ENCODE peak calls at places on chromosome 17, in ten cellular contexts. M is cardiac fibroblast; U is fibroblast of pulmonary artery; L is fibroblast of villous mesenchyme; F is OCI-LY7; V is mammary epithelial cell; B is kidney epithelial cell; S is PC-3; D is BE2C; Q is CD8-positive, alpha-beta memory T cell. H is an unnamed sample.

GRCh38 chr17:74149597-74150427 is 53.7 kb upstream of the RPL38 start:
- DNase-seq in Q (no peak), U (no peak), B (no peak), D (no peak), V (no peak), L (no peak), S (no peak), F (no peak), M (no peak), H (peak)

GRCh38 chr17:50902768-50903353 is 36.7 kb upstream of the TOB1 start:
- DNase-seq in V (no peak), S (no peak), D (no peak), B (no peak), M (no peak), F (no peak), Q (no peak), L (no peak), U (no peak), H (no peak)

GRCh38 chr17:18319604-18320256 is 4.6 kb downstream of the SMCR8 start:
- DNase-seq in U (peak), L (peak), B (peak), V (peak), S (peak), D (peak), F (peak), Q (no peak), M (peak), H (no peak)

GRCh38 chr17:82775033-82775823 is 23.4 kb downstream of the TBCD start:
- DNase-seq in V (no peak), L (peak), U (peak), D (peak), B (no peak), M (peak), Q (peak), S (peak), F (peak), H (peak)

GRCh38 chr17:72115789-72116520 is 4.9 kb upstream of the SOX9 start:
- DNase-seq in F (no peak), V (peak), M (no peak), S (no peak), B (no peak), U (no peak), L (no peak), D (no peak), Q (no peak), H (no peak)

GRCh38 chr17:8798176-8799000 is 777 bp downstream of the MFSD6L start:
- DNase-seq in U (no peak), S (no peak), L (no peak), F (no peak), B (no peak), M (no peak), Q (no peak), V (no peak), D (no peak), H (peak)

GRCh38 chr17:66952031-66952524 is 12.4 kb upstream of the CACNG4 start:
- DNase-seq in D (no peak), Q (no peak), M (peak), L (peak), F (no peak), U (peak), S (peak), B (peak), V (peak), H (no peak)

GRCh38 chr17:80649200-80649644 is 104.6 kb downstream of the RPTOR start:
- DNase-seq in V (peak), B (no peak), M (peak), F (no peak), L (no peak), Q (no peak), S (peak), U (no peak), D (no peak), H (no peak)

GRCh38 chr17:70808596-70808995 is 639.3 kb downstream of the KCNJ2 start:
- DNase-seq in S (peak), Q (no peak), U (no peak), B (no peak), F (peak), M (peak), L (no peak), V (peak), D (peak), H (no peak)

GRCh38 chr17:74429604-74430384 is 2.1 kb upstream of the GPRC5C start:
- DNase-seq in U (peak), M (no peak), D (no peak), F (no peak), L (no peak), S (peak), Q (no peak), B (no peak), V (peak), H (peak)

GRCh38 chr17:71500761-71501555 is 619.9 kb upstream of the SOX9 start:
- DNase-seq in F (no peak), U (peak), D (no peak), S (peak), B (no peak), V (peak), L (no peak), M (peak), Q (no peak), H (no peak)

GRCh38 chr17:208429-208828 is 27.0 kb upstream of the DOC2B start:
- DNase-seq in Q (no peak), B (no peak), U (no peak), L (no peak), M (no peak), S (no peak), V (no peak), F (no peak), D (no peak), H (peak)

GRCh38 chr17:73973881-73974409 is 229.5 kb upstream of the RPL38 start:
- DNase-seq in U (peak), F (no peak), Q (no peak), V (no peak), S (no peak), M (no peak), D (peak), B (no peak), L (peak), H (peak)

GRCh38 chr17:65145743-65146142 is 8.6 kb downstream of the RGS9 start:
- DNase-seq in S (no peak), B (no peak), Q (no peak), F (no peak), L (no peak), M (no peak), U (no peak), D (no peak), V (no peak), H (no peak)

GRCh38 chr17:68184816-68185436 is 62.9 kb upstream of the AMZ2 start:
- DNase-seq in V (no peak), F (peak), D (no peak), L (no peak), M (no peak), U (no peak), Q (peak), S (no peak), B (no peak), H (no peak)

GRCh38 chr17:2937331-2938003 is 125.9 kb downstream of the OR1D5 start:
- DNase-seq in U (no peak), M (no peak), Q (no peak), S (no peak), V (no peak), D (peak), B (no peak), L (no peak), F (no peak), H (no peak)

GRCh38 chr17:28716740-28717577 is 709 bp downstream of the RAB34 start:
- DNase-seq in U (peak), B (no peak), M (peak), L (peak), S (peak), V (peak), D (no peak), Q (no peak), F (no peak), H (peak)

GRCh38 chr17:59837362-59838195 is 55.2 kb downstream of the TUBD1 start:
- DNase-seq in D (peak), V (peak), F (peak), S (peak), M (peak), B (peak), U (peak), Q (peak), L (peak), H (peak)

GRCh38 chr17:17635126-17635525 is 43.6 kb upstream of the PEMT start:
- DNase-seq in M (no peak), S (no peak), V (no peak), L (no peak), D (no peak), F (no peak), B (no peak), Q (no peak), U (no peak), H (no peak)

GRCh38 chr17:29962656-29963055 is 21.2 kb downstream of the EFCAB5 start:
- DNase-seq in S (no peak), M (peak), D (no peak), F (no peak), B (no peak), Q (no peak), L (no peak), U (peak), V (no peak), H (no peak)

GRCh38 chr17:58121925-58122324 is 26.3 kb upstream of the OR4D1 start:
- DNase-seq in S (peak), U (peak), L (peak), Q (peak), B (no peak), V (peak), M (peak), F (peak), D (peak), H (no peak)

DNA sequence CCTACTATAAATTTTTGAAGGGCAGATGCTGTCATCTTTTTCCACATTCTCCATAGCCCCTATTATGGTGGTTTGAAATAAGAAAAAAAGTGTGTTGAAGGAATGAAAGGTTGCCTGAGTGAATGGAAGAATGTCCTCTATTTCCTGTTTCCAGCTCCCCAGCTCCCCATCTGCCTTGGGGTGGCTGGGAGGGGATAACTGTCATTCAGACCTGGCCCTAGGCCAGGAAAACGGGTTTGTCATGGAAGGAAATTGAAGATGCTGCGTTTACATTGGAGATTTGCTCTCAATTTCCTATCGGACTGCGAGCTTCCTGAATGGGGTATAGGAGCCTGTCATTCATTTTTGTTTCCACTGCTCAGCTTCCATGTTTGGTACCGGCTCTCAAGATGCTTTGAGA is 2.2 kb upstream of the FZD2 start:
- DNase-seq in V (no peak), B (no peak), S (no peak), U (no peak), M (no peak), L (no peak), Q (no peak), D (no peak), F (no peak), H (no peak)
- H3K4me3 ChIP-seq in V (no peak), B (no peak), S (no peak), U (no peak), M (no peak), L (no peak), Q (no peak), D (no peak), F (no peak), H (no peak)

DNA sequence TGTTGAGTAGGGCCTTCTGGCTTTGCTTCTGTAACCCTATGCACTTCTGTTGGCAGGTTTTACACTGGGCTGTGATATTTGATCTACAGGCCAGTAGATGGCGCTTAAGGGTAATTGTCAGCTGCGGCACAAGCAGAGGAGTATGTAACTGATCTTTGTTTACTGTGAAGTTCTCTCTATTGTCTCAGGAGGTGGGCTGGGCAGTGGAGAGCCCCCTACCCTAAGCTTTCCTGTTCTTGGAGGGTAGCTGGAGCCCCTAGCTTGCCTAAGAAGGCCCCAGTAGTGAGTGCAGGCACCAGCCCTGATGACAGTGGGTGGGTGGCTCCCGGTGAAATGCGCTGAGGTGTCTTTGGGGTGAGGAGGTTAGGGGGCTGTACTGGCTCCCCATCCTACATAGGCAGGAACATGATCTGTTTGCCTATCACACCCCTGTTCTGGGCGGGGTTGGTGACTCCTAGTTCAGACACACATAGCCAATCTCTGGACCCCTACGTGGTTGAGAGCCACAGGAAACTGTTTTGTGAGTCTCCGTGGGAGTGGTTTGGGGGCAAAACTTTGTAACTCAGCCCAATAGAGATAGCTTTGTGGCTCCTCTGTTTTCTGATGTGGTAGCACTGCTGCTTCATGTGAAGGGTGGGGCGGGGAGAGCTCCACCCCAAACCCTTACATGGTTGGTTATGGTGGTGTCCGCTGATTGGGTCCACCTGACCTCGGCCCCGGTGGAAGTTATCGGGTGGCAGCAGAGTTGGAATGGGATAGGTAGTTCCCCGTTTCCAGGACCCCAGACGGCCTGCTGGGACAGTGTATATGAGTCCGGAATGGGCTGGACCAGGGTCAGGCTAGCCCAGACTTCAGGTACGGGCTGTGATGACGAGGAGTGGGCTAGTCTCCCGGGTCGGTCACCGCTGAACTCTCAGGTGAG is 60.4 kb downstream of the SLFN11 start:
- DNase-seq in V (peak), Q (peak), L (peak), M (peak), D (peak), F (peak), S (peak), U (peak), B (peak), H (peak)
- H3K4me3 ChIP-seq in V (no peak), Q (peak), L (no peak), M (peak), D (no peak), F (no peak), S (no peak), U (peak), B (no peak), H (peak)

DNA sequence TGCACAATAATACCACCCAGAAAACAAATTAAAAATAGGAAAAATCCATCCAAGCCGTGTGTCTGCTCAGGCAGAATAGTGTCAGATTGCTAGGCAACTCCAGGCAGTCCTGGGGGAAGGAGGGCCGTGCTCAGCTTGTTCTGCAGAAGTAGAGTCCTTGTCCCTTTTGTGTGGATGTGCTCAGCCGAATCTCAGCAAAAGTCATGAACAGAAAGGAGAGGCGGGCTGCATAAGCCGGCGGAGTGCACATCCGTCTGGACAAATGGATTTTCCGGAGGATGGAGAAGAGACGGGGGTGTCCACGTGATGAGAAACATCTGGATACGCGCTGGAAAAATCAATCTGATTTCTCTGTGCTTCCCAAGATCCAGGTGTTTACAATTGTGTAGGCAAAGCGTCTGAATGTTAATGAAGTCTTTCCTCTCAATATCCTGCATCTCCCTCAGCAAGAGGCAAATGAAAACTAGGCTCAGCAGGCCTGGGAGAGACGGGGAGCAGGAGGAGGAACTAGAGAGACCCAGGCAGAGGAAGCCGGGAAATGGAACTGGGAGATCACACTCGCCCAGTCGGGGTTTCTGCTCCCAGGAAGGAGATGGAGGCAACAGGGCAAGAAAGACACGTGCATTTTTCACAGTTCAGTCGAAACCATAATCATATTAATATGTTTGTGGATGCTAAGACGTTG is 7.7 kb upstream of the RBFOX3 start:
- DNase-seq in V (no peak), D (no peak), F (no peak), Q (no peak), U (no peak), M (no peak), S (no peak), B (no peak), L (no peak), H (no peak)
- H3K4me3 ChIP-seq in V (no peak), D (no peak), F (no peak), Q (no peak), U (no peak), M (no peak), S (no peak), B (no peak), L (no peak), H (no peak)

GRCh38 chr17:39606434-39607056 is 1.2 kb downstream of the NEUROD2 start:
- DNase-seq in M (no peak), V (no peak), Q (no peak), B (no peak), F (no peak), D (no peak), U (no peak), S (no peak), L (no peak), H (no peak)
- H3K4me3 ChIP-seq in M (no peak), V (peak), Q (no peak), B (no peak), F (no peak), D (no peak), U (no peak), S (peak), L (no peak), H (no peak)

GRCh38 chr17:13334374-13334773 is 267.4 kb downstream of the HS3ST3A1 start:
- DNase-seq in F (no peak), V (no peak), S (no peak), U (no peak), L (no peak), Q (no peak), M (no peak), B (no peak), D (no peak), H (no peak)

GRCh38 chr17:13337171-13337570 is 264.6 kb downstream of the HS3ST3A1 start:
- DNase-seq in L (peak), D (no peak), Q (no peak), B (no peak), M (no peak), S (no peak), V (no peak), F (no peak), U (no peak), H (no peak)

GRCh38 chr17:13338421-13338820 is 263.3 kb downstream of the HS3ST3A1 start:
- DNase-seq in S (no peak), D (no peak), B (no peak), V (no peak), U (no peak), M (no peak), Q (no peak), L (no peak), F (no peak), H (no peak)

GRCh38 chr17:13333661-13334060 is 268.1 kb downstream of the HS3ST3A1 start:
- DNase-seq in B (no peak), S (no peak), M (no peak), Q (no peak), F (no peak), D (no peak), L (no peak), U (no peak), V (no peak), H (no peak)

GRCh38 chr17:13337864-13338371 is 263.8 kb downstream of the HS3ST3A1 start:
- DNase-seq in B (no peak), V (peak), D (peak), F (peak), Q (peak), S (peak), U (peak), M (peak), L (peak), H (peak)
- H3K4me3 ChIP-seq in B (peak), V (peak), D (peak), F (no peak), Q (no peak), S (peak), U (peak), M (peak), L (peak), H (no peak)

GRCh38 chr17:32446949-32447348 is 2.6 kb downstream of the PSMD11 start:
- DNase-seq in Q (no peak), M (no peak), D (no peak), U (no peak), S (no peak), V (no peak), B (no peak), L (no peak), F (no peak), H (no peak)
- H3K4me3 ChIP-seq in Q (no peak), M (no peak), D (no peak), U (no peak), S (peak), V (no peak), B (no peak), L (no peak), F (peak), H (no peak)

DNA sequence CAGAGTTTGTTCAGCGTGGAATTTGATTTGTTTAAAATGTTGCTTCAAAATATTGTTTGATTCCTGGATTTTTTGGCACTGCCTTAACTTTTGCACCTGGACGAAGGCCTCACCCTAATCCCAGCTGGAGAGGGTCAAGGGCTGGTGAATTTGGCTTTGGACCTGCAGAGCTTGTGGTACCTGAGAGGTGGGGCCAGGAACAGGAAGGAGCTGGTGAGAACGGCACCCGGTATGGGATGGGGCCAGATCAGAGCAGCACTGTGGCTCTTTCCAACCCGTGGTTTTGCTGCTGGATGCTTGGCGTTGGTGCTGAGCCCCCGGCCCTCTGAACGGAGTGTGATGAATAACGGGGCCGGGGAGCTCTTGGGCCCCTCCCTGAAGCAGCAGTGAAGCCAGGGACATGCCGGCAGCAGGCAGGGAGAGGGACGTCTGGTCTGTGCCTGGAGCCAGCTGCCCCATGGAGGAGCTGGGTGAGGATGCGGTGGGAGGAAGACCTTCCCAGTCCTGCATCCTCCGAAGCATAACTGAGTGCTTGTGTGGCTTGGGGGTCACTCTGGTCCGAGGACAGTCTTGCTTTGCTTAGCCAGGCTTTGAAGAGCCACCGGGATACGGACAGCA is 275.4 kb downstream of the SEC14L1 start:
- DNase-seq in V (no peak), S (no peak), L (no peak), U (no peak), Q (no peak), B (no peak), F (no peak), D (no peak), M (no peak), H (no peak)
- H3K4me3 ChIP-seq in V (no peak), S (no peak), L (no peak), U (no peak), Q (no peak), B (no peak), F (no peak), D (no peak), M (no peak), H (no peak)

DNA sequence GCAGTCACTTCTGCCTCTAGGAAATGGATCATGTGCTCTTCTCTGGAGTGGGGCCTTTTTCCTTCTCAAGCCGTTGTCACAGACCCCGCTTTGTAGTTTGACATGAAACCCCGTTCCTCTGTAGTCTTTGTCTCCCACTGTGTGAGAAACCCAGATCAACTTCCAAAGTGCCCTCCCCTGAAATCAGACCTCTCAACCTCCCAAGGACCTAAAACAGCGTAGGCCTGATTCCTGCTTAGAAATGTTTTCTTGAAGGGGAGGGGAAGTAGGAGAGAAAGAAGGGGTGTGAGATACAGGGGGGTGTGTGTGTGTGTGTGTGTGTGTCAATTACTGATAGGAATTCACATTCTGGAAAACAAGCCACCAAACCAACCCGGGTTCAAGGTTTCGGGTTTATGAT is 1.5 kb downstream of the UBE2O start:
- DNase-seq in M (no peak), U (no peak), V (no peak), D (no peak), Q (no peak), L (no peak), F (no peak), S (no peak), B (no peak), H (no peak)
- H3K4me3 ChIP-seq in M (peak), U (peak), V (peak), D (peak), Q (peak), L (peak), F (peak), S (peak), B (peak), H (no peak)

H was measured in colonic mucosa.